ENCODE peak calls at places on chromosomes 1 and 21, in five cellular contexts. F is GM06990; H is CD4-positive, alpha-beta T cell; A is upper lobe of right lung; K is lower lobe of right lung. D is an unnamed sample.

GRCh38 chr1:7658127-7658498 is 113.0 kb upstream of the VAMP3 start:
- DNase-seq in F (no peak), A (no peak), H (no peak), K (no peak), D (no peak)

GRCh38 chr1:230977781-230978490 is 725 bp downstream of the TTC13 start:
- DNase-seq in F (peak; percentile 52), H (peak; percentile 10), A (peak; percentile 74), K (peak; percentile 53), D (no peak)

GRCh38 chr21:44347911-44348451 is 5.4 kb upstream of the TRPM2 start:
- DNase-seq in H (no peak), F (no peak), K (peak; percentile 79), A (peak; percentile 85), D (no peak)

GRCh38 chr1:150186789-150187559 is 37.3 kb downstream of the PLEKHO1 start:
- DNase-seq in H (no peak), A (no peak), F (peak; percentile 28), K (no peak), D (peak; percentile 68)

GRCh38 chr1:202249846-202250245 is 56.2 kb downstream of the LGR6 start:
- DNase-seq in A (no peak), F (no peak), H (no peak), K (no peak), D (no peak)

GRCh38 chr1:243505986-243506689 is 250.3 kb downstream of the SDCCAG8 start:
- DNase-seq in K (no peak), F (no peak), A (no peak), H (no peak), D (no peak)

GRCh38 chr1:8097077-8097799 is 71.1 kb upstream of the ERRFI1 start:
- DNase-seq in F (peak; percentile 76), K (no peak), A (no peak), H (no peak), D (peak; percentile 63)

GRCh38 chr1:20729990-20730689 is 2.4 kb downstream of the SH2D5 start:
- DNase-seq in K (no peak), A (peak; percentile 48), H (no peak), F (no peak), D (no peak)

GRCh38 chr1:239185245-239185619 is 201.1 kb upstream of the CHRM3 start:
- DNase-seq in F (no peak), A (no peak), K (no peak), H (no peak), D (no peak)

GRCh38 chr1:172585348-172585747 is 52.4 kb downstream of the SUCO start:
- DNase-seq in F (no peak), K (no peak), A (no peak), H (no peak), D (no peak)

GRCh38 chr1:107264561-107264960 is 123.7 kb downstream of the NTNG1 start:
- DNase-seq in H (no peak), A (no peak), K (no peak), F (no peak), D (no peak)

GRCh38 chr1:6269997-6270401 is 9.1 kb upstream of the GPR153 start:
- DNase-seq in F (no peak), H (no peak), A (no peak), K (no peak), D (no peak)

GRCh38 chr1:53082826-53083225 is 20.8 kb downstream of the PODN start:
- DNase-seq in A (no peak), H (no peak), K (peak; percentile 12), F (no peak), D (no peak)

GRCh38 chr1:44660176-44660575 is 14.1 kb downstream of the TMEM53 start:
- DNase-seq in H (no peak), A (peak; percentile 80), K (peak; percentile 62), F (no peak), D (no peak)

GRCh38 chr1:70205076-70205436 is 323 bp downstream of the LRRC40 start:
- DNase-seq in H (no peak), F (no peak), K (no peak), A (no peak), D (no peak)

GRCh38 chr1:218898921-218899320 is 274.8 kb upstream of the LYPLAL1 start:
- DNase-seq in K (no peak), F (no peak), H (no peak), A (no peak), D (no peak)

GRCh38 chr1:210252621-210253041 is 20.0 kb downstream of the SERTAD4 start:
- DNase-seq in F (no peak), K (peak; percentile 55), H (no peak), A (peak; percentile 71), D (no peak)

GRCh38 chr21:34579411-34579810 is 35.5 kb downstream of the RCAN1 start:
- DNase-seq in H (no peak), A (no peak), F (no peak), K (no peak), D (no peak)

GRCh38 chr1:95222629-95223028 is 11.4 kb upstream of the RWDD3 start:
- DNase-seq in A (no peak), H (no peak), F (no peak), K (no peak), D (no peak)

GRCh38 chr1:3659093-3659492 is 6.8 kb downstream of the TP73 start:
- DNase-seq in H (no peak), F (no peak), A (peak; percentile 28), K (no peak), D (no peak)

GRCh38 chr1:6039031-6039430 is 6.7 kb upstream of the KCNAB2 start:
- DNase-seq in H (no peak), F (no peak), A (no peak), K (no peak), D (no peak)

GRCh38 chr1:224668991-224669390 is 52.9 kb downstream of the CNIH3 start:
- DNase-seq in H (no peak), A (no peak), K (no peak), F (no peak), D (no peak)

GRCh38 chr1:55155522-55155921 is 59.6 kb downstream of the USP24 start:
- DNase-seq in A (peak; percentile 57), H (no peak), F (no peak), K (peak; percentile 44), D (no peak)

GRCh38 chr21:35987475-35987874 is 72.9 kb downstream of the SETD4 start:
- DNase-seq in A (no peak), F (no peak), H (no peak), K (no peak), D (no peak)

GRCh38 chr21:42534901-42535378 is 21.3 kb downstream of the SLC37A1 start:
- DNase-seq in K (peak; percentile 36), H (no peak), F (peak; percentile 74), A (no peak), D (no peak)

GRCh38 chr1:54395535-54395934 is 10.7 kb downstream of the SSBP3 start:
- DNase-seq in A (no peak), K (no peak), F (no peak), H (no peak), D (no peak)

GRCh38 chr1:229156819-229157218 is 114.1 kb upstream of the RAB4A start:
- DNase-seq in F (no peak), H (no peak), A (no peak), K (no peak), D (no peak)
- TF ChIP-seq CTCF in F (peak; percentile 21), H (no peak), A (peak; percentile 57), K (peak; percentile 46), D (peak; percentile 53)

GRCh38 chr21:38494254-38494648 is 4.0 kb downstream of the ERG start:
- DNase-seq in K (no peak), A (no peak), H (no peak), F (no peak), D (no peak)

GRCh38 chr21:38496224-38496623 is 2.1 kb downstream of the ERG start:
- DNase-seq in H (no peak), K (no peak), F (no peak), A (no peak), D (no peak)

GRCh38 chr21:38494688-38495087 is 3.6 kb downstream of the ERG start:
- DNase-seq in H (no peak), K (no peak), F (no peak), A (no peak), D (no peak)

GRCh38 chr21:38493549-38494253 is 4.6 kb downstream of the ERG start:
- DNase-seq in K (no peak), F (no peak), H (no peak), A (no peak), D (no peak)

DNA sequence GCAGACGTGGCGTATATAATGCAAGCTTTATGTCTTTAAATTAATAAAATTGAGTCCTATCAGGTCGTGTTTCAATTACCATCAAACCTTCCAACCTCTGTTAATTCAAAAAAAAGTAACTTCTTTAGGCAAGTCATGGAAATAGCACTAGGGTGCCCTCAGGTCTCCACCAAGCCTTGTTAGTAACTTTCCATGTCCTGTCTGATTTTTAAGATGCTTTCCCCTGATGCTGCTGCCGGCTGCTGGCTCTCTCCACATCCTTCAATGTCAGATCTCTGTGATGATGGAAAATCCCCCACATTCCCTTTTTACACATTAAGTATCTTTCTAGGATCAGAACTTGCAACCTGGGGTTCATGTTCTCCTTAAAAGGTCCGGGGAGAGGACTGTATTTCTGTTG is 3.0 kb downstream of the ERG start:
- DNase-seq in H (no peak), A (no peak), F (no peak), K (no peak), D (no peak)
- TF ChIP-seq CTCF in H (no peak), A (no peak), F (no peak), K (no peak), D (no peak)

DNA sequence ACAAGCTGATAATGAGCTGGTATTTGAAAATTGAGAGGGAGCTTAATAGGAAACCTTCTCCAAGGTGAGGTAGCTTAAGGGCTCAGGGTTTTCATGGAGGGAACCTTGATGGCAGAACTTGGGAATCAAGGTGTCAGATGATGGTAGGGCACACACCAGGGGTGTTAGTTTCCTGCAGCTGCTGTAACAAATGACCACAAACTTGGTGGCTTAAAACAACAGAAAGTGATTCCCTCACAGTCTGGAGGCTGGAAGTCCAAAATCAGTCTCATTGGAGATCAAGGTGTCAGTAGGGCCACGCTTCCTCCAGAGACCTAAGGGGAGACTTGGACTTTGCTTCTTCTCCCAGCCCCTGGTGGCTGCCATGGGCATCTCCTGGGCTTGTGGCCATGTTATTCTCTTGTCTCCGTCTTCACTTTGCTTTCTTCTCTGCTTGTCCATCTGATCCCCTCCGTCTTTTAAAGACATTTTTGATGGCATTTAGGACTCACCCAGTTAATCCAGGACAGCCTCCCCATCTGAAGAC is 45.5 kb downstream of the HUNK start:
- DNase-seq in A (no peak), F (no peak), K (no peak), H (no peak), D (no peak)
- TF ChIP-seq CTCF in A (no peak), F (no peak), K (no peak), H (no peak), D (no peak)

DNA sequence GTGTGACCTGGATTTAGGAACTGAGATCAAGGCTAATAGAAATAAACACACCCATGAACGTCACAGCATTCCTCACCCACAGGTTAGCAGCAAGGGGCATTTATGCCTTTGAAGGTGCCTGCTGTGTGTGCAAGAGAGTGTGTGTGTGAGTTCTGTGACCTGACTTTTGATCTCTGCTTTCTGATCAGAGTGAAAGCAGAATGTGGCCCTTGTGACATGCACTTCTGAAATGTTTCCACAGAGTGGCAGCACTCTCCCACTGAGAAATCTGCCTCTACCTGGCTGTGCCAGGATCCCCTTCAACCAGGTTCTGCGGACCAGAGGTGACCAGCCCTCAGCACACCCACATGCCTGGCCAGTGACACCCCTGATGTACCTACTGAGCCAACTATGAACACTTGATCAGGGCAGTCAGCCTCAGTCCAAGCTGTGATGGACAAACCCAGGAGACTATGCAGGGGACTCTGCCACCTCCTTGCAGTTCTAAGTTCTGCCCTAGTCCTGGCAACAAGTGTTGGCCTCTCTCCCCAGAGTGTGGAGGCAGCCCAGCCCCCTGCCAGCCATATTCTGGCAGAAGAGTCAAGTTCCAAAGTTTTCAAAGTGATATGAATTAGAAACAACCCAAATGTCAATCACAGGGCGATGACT is 41.0 kb downstream of the RXRG start:
- DNase-seq in H (no peak), A (no peak), K (peak; percentile 47), F (peak; percentile 12), D (no peak)
- TF ChIP-seq CTCF in H (no peak), A (peak; percentile 63), K (peak; percentile 63), F (peak; percentile 62), D (peak; percentile 37)

GRCh38 chr1:212489284-212489859 is 56.7 kb downstream of the NENF start:
- DNase-seq in K (no peak), H (no peak), F (no peak), A (no peak), D (no peak)
- TF ChIP-seq CTCF in K (no peak), H (no peak), F (no peak), A (no peak), D (no peak)

D was measured in CD14-positive monocyte.